ENCODE peak calls at places on chromosomes 7 and 10, in five cellular contexts. Y, G, N, D and C are unnamed samples.

GRCh38 chr10:20714518-20714917 is 182.6 kb downstream of the NEBL start:
- DNase-seq in Y (no peak), G (peak; percentile 14), N (no peak), D (no peak), C (no peak)

GRCh38 chr10:78742730-78743615 is 325.8 kb upstream of the ZMIZ1 start:
- DNase-seq in Y (no peak), G (no peak), N (no peak), D (no peak), C (no peak)

GRCh38 chr7:130360518-130360917 is 15.9 kb downstream of the CPA5 start:
- DNase-seq in Y (no peak), G (no peak), N (no peak), D (no peak), C (no peak)

GRCh38 chr7:10468908-10469307 is 504.8 kb upstream of the PHF14 start:
- DNase-seq in Y (no peak), G (no peak), N (no peak), D (no peak), C (no peak)

GRCh38 chr10:84540617-84541288 is 212.4 kb downstream of the CCSER2 start:
- DNase-seq in Y (peak; percentile 79), G (peak; percentile 75), N (peak; percentile 54), D (no peak), C (peak; percentile 24)

GRCh38 chr7:12137283-12137682 is 73.8 kb upstream of the TMEM106B start:
- DNase-seq in Y (no peak), G (no peak), N (no peak), D (no peak), C (no peak)

GRCh38 chr7:75624134-75624832 is 114.5 kb downstream of the HIP1 start:
- DNase-seq in Y (peak; percentile 64), G (peak; percentile 61), N (no peak), D (no peak), C (no peak)

GRCh38 chr7:35555934-35556333 is 139.0 kb downstream of the HERPUD2 start:
- DNase-seq in Y (no peak), G (peak; percentile 27), N (no peak), D (no peak), C (no peak)

GRCh38 chr10:6958254-6958653 is 378.2 kb upstream of the PRKCQ start:
- DNase-seq in Y (no peak), G (no peak), N (no peak), D (no peak), C (no peak)

GRCh38 chr7:46930336-46930735 is 651.6 kb downstream of the TNS3 start:
- DNase-seq in Y (peak; percentile 23), G (peak; percentile 75), N (peak; percentile 37), D (peak; percentile 96), C (peak; percentile 84)

GRCh38 chr10:127012769-127013152 is 107.5 kb downstream of the DOCK1 start:
- DNase-seq in Y (no peak), G (peak; percentile 36), N (no peak), D (peak; percentile 48), C (no peak)

GRCh38 chr10:21452203-21452602 is 73.3 kb downstream of the SKIDA1 start:
- DNase-seq in Y (no peak), G (no peak), N (no peak), D (no peak), C (no peak)

GRCh38 chr10:79399242-79399831 is 46.1 kb downstream of the ZCCHC24 start:
- DNase-seq in Y (peak; percentile 74), G (peak; percentile 88), N (peak; percentile 94), D (peak; percentile 60), C (peak; percentile 93)

GRCh38 chr7:12893292-12893691 is 205.9 kb downstream of the ARL4A start:
- DNase-seq in Y (no peak), G (no peak), N (no peak), D (no peak), C (no peak)

GRCh38 chr10:70589762-70590662 is 12.5 kb downstream of the PRF1 start:
- DNase-seq in Y (no peak), G (peak; percentile 52), N (no peak), D (no peak), C (peak; percentile 48)

GRCh38 chr10:70652761-70653657 is 19.3 kb upstream of the ADAMTS14 start:
- DNase-seq in Y (no peak), G (peak; percentile 36), N (peak; percentile 38), D (peak; percentile 94), C (peak; percentile 100)

GRCh38 chr7:100437150-100438100 is 1.1 kb upstream of the PPP1R35 start:
- DNase-seq in Y (no peak), G (no peak), N (peak; percentile 8), D (no peak), C (no peak)

GRCh38 chr10:113158183-113158582 is 208.1 kb downstream of the TCF7L2 start:
- DNase-seq in Y (peak; percentile 17), G (no peak), N (no peak), D (no peak), C (no peak)

GRCh38 chr10:87844837-87845623 is 18.3 kb downstream of the KLLN start:
- DNase-seq in Y (no peak), G (peak; percentile 19), N (no peak), D (no peak), C (no peak)

GRCh38 chr10:52442576-52442975 is 128.5 kb downstream of the DKK1 start:
- DNase-seq in Y (no peak), G (no peak), N (no peak), D (no peak), C (no peak)

GRCh38 chr10:80448204-80448603 is 5.9 kb upstream of the TSPAN14 start:
- DNase-seq in Y (no peak), G (no peak), N (no peak), D (no peak), C (no peak)

GRCh38 chr10:66844176-66844947 is 81.5 kb upstream of the LRRTM3 start:
- DNase-seq in Y (no peak), G (no peak), N (no peak), D (no peak), C (no peak)

GRCh38 chr7:95693551-95694333 is 78.6 kb upstream of the DYNC1I1 start:
- DNase-seq in Y (no peak), G (no peak), N (no peak), D (no peak), C (no peak)

GRCh38 chr10:1515121-1515779 is 222.1 kb downstream of the ADARB2 start:
- DNase-seq in Y (no peak), G (no peak), N (no peak), D (no peak), C (no peak)

GRCh38 chr7:123393623-123394022 is 140.8 kb downstream of the IQUB start:
- DNase-seq in Y (no peak), G (no peak), N (no peak), D (no peak), C (no peak)

GRCh38 chr7:47578581-47579270 is 3.2 kb downstream of the TNS3 start:
- DNase-seq in Y (no peak), G (peak; percentile 62), N (no peak), D (no peak), C (no peak)

GRCh38 chr10:44425466-44425865 is 40.6 kb upstream of the CXCL12 start:
- DNase-seq in Y (no peak), G (no peak), N (no peak), D (no peak), C (no peak)

GRCh38 chr10:104337527-104337984 is 709 bp downstream of the ITPRIP start:
- DNase-seq in Y (no peak), G (no peak), N (no peak), D (no peak), C (no peak)

DNA sequence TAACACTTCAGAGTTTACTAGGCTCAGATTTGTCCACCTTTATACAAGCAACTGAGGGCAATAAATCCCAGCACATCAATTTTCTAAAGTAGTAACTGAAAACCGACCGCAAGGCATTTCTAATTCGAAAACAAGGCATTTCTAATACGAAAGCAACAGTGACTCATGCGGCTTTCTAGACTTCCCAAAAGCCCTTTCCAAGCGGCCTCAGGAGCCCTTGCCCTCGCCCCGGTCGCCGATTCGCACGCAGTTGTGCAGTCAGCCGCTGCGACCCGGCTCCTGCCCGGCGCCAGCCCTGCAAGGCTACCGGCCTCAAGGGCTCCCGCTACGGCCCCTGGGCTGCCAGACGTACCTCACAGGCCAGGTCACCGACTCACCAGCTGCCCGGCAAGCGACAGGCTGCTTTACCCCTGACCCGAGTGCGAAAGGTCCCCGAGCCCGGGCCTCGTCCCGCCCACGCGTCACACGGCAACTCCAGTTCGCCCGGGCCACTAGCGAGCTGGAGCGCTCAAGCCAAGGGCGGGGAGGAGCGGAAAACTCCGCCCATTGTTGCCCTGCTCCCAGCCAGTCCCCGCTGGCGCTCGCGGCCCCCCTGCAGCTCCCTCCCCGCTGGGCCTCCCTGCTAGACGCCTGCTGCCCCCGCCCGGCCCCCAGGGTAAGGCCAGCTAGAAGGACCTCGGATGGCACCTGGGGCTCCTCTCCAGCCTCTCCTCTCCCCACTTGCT is 7.3 kb downstream of the NCOA4 start:
- DNase-seq in Y (peak; percentile 82), G (peak; percentile 96), N (peak; percentile 87), D (peak; percentile 85), C (peak; percentile 87)
- TF ChIP-seq CTCF in Y (peak; percentile 32), G (peak; percentile 25), N (no peak), D (peak; percentile 31), C (no peak)

DNA sequence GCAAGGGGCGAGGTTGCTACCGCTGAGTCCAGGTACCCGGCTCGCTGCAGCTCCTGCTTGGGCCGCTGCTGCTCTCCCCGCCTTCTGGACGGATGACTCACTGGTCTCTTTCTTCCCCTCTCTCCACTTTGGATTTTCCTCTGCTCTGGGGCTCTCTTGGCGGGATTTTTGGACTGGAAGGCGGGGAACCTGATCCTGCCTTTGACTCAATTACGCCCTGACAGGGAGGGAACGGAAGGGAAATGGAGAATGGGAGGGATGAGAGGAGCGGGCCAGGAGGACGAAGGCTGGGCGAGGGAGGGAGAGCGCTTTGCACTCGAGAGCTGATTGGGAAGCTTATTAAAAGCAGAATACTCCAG is at the start of gene PTN:
- DNase-seq in Y (peak; percentile 19), G (peak; percentile 60), N (peak; percentile 63), D (no peak), C (peak; percentile 47)
- H3K4me3 ChIP-seq in Y (no peak within 1 kb of the TSS), G (peak within 1 kb of the TSS; percentile 53), N (peak within 1 kb of the TSS; percentile 34), D (peak within 1 kb of the TSS; percentile 39), C (peak within 1 kb of the TSS; percentile 74)

GRCh38 chr10:73889014-73889413 is 14.7 kb upstream of the CAMK2G start:
- DNase-seq in Y (peak; percentile 92), G (peak; percentile 45), N (peak; percentile 39), D (no peak), C (no peak)
- TF ChIP-seq CTCF in Y (no peak), G (no peak), N (no peak), D (no peak), C (no peak)

DNA sequence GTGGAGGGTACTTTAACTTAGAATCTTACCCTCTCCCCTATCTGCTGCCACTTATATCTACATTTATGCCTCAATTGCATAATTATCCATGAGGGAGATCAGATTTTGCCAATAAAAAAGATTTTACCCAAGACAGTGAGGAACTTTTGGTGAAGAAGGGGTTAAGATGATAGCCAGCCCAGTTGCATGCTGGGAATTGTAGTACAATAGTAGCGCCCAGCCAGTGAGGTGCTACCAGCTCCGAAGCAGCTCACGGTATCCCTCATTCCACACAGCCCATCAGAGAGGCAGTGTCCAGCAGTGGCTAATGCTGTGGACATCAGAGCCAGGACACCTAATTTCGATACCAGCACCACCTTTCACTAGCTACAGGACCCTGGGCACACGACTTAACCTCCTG is 5.9 kb upstream of the LGI1 start:
- DNase-seq in Y (peak; percentile 39), G (peak; percentile 61), N (no peak), D (no peak), C (no peak)
- H3K4me3 ChIP-seq in Y (no peak overlapping the region), G (no peak overlapping the region), N (no peak overlapping the region), D (no peak overlapping the region), C (peak overlapping the region; percentile 9)